ENCODE peak calls at places on chromosomes 16 and 17, in ten cellular contexts. One of them, this sample, is unnamed.
A peak's percentile ranks its signal among the peaks of the same experiment; 100 is the strongest.

GRCh38 chr17:44198721-44199552 is 747 bp downstream of the ATXN7L3 start:
- DNase-seq in posterior cingulate gyrus: no peak
- DNase-seq in stimulated activated naive B cell treated with anti-CD40 and anti-IgM and Interleukin-4, amounts not matched to agents 10 μg/mL and 1 μg/mL and 100 μg/mL, for 72 hours: peak; percentile 44
- DNase-seq in HCT116: no peak
- DNase-seq in GM12891: peak; percentile 84
- DNase-seq in activated T-cell treated with anti-CD3 and anti-CD28 coated beads, Interleukin-2, amount 50 U/mL, for 72 hours: peak; percentile 69
- DNase-seq in DMS79 treated with DMSO at 0.1 percent for 48 hours: no peak
- DNase-seq in naive thymus-derived CD4-positive, alpha-beta T cell: peak; percentile 51
- DNase-seq in GM23248: peak; percentile 76
- DNase-seq in AG08395: peak; percentile 87
- DNase-seq in this sample: no peak

GRCh38 chr17:6756425-6757012 is 673 bp downstream of the XAF1 start:
- DNase-seq in posterior cingulate gyrus: no peak
- DNase-seq in stimulated activated naive B cell treated with anti-CD40 and anti-IgM and Interleukin-4, amounts not matched to agents 10 μg/mL and 1 μg/mL and 100 μg/mL, for 72 hours: no peak
- DNase-seq in HCT116: no peak
- DNase-seq in GM12891: no peak
- DNase-seq in activated T-cell treated with anti-CD3 and anti-CD28 coated beads, Interleukin-2, amount 50 U/mL, for 72 hours: peak; percentile 24
- DNase-seq in DMS79 treated with DMSO at 0.1 percent for 48 hours: no peak
- DNase-seq in naive thymus-derived CD4-positive, alpha-beta T cell: no peak
- DNase-seq in GM23248: peak; percentile 42
- DNase-seq in AG08395: no peak
- DNase-seq in this sample: no peak

GRCh38 chr17:49787932-49788442 is 494 bp upstream of the KAT7 start:
- DNase-seq in posterior cingulate gyrus: no peak
- DNase-seq in stimulated activated naive B cell treated with anti-CD40 and anti-IgM and Interleukin-4, amounts not matched to agents 10 μg/mL and 1 μg/mL and 100 μg/mL, for 72 hours: peak; percentile 20
- DNase-seq in HCT116: no peak
- DNase-seq in GM12891: no peak
- DNase-seq in activated T-cell treated with anti-CD3 and anti-CD28 coated beads, Interleukin-2, amount 50 U/mL, for 72 hours: peak; percentile 35
- DNase-seq in DMS79 treated with DMSO at 0.1 percent for 48 hours: no peak
- DNase-seq in naive thymus-derived CD4-positive, alpha-beta T cell: no peak
- DNase-seq in GM23248: peak; percentile 48
- DNase-seq in AG08395: no peak
- DNase-seq in this sample: no peak

GRCh38 chr17:57906910-57907309 is 48.3 kb downstream of the CUEDC1 start:
- DNase-seq in posterior cingulate gyrus: peak; percentile 90
- DNase-seq in stimulated activated naive B cell treated with anti-CD40 and anti-IgM and Interleukin-4, amounts not matched to agents 10 μg/mL and 1 μg/mL and 100 μg/mL, for 72 hours: no peak
- DNase-seq in HCT116: no peak
- DNase-seq in GM12891: no peak
- DNase-seq in activated T-cell treated with anti-CD3 and anti-CD28 coated beads, Interleukin-2, amount 50 U/mL, for 72 hours: no peak
- DNase-seq in DMS79 treated with DMSO at 0.1 percent for 48 hours: no peak
- DNase-seq in naive thymus-derived CD4-positive, alpha-beta T cell: no peak
- DNase-seq in GM23248: no peak
- DNase-seq in AG08395: no peak
- DNase-seq in this sample: no peak

GRCh38 chr17:45777388-45777787 is 6.7 kb upstream of the CRHR1 start:
- DNase-seq in posterior cingulate gyrus: no peak
- DNase-seq in stimulated activated naive B cell treated with anti-CD40 and anti-IgM and Interleukin-4, amounts not matched to agents 10 μg/mL and 1 μg/mL and 100 μg/mL, for 72 hours: no peak
- DNase-seq in HCT116: no peak
- DNase-seq in GM12891: no peak
- DNase-seq in activated T-cell treated with anti-CD3 and anti-CD28 coated beads, Interleukin-2, amount 50 U/mL, for 72 hours: no peak
- DNase-seq in DMS79 treated with DMSO at 0.1 percent for 48 hours: no peak
- DNase-seq in naive thymus-derived CD4-positive, alpha-beta T cell: no peak
- DNase-seq in GM23248: peak; percentile 9
- DNase-seq in AG08395: no peak
- DNase-seq in this sample: no peak

GRCh38 chr16:51328708-51329107 is 177.6 kb upstream of the SALL1 start:
- DNase-seq in posterior cingulate gyrus: peak; percentile 73
- DNase-seq in stimulated activated naive B cell treated with anti-CD40 and anti-IgM and Interleukin-4, amounts not matched to agents 10 μg/mL and 1 μg/mL and 100 μg/mL, for 72 hours: no peak
- DNase-seq in HCT116: no peak
- DNase-seq in GM12891: no peak
- DNase-seq in activated T-cell treated with anti-CD3 and anti-CD28 coated beads, Interleukin-2, amount 50 U/mL, for 72 hours: no peak
- DNase-seq in DMS79 treated with DMSO at 0.1 percent for 48 hours: no peak
- DNase-seq in naive thymus-derived CD4-positive, alpha-beta T cell: no peak
- DNase-seq in GM23248: no peak
- DNase-seq in AG08395: no peak
- DNase-seq in this sample: no peak

GRCh38 chr16:69469807-69470561 is 45.6 kb downstream of the CYB5B start:
- DNase-seq in posterior cingulate gyrus: no peak
- DNase-seq in stimulated activated naive B cell treated with anti-CD40 and anti-IgM and Interleukin-4, amounts not matched to agents 10 μg/mL and 1 μg/mL and 100 μg/mL, for 72 hours: peak; percentile 60
- DNase-seq in HCT116: no peak
- DNase-seq in GM12891: no peak
- DNase-seq in activated T-cell treated with anti-CD3 and anti-CD28 coated beads, Interleukin-2, amount 50 U/mL, for 72 hours: peak; percentile 26
- DNase-seq in DMS79 treated with DMSO at 0.1 percent for 48 hours: no peak
- DNase-seq in naive thymus-derived CD4-positive, alpha-beta T cell: no peak
- DNase-seq in GM23248: no peak
- DNase-seq in AG08395: no peak
- DNase-seq in this sample: no peak

GRCh38 chr17:46841561-46842379 is 9.6 kb upstream of the WNT9B start:
- DNase-seq in posterior cingulate gyrus: peak; percentile 70
- DNase-seq in stimulated activated naive B cell treated with anti-CD40 and anti-IgM and Interleukin-4, amounts not matched to agents 10 μg/mL and 1 μg/mL and 100 μg/mL, for 72 hours: no peak
- DNase-seq in HCT116: no peak
- DNase-seq in GM12891: no peak
- DNase-seq in activated T-cell treated with anti-CD3 and anti-CD28 coated beads, Interleukin-2, amount 50 U/mL, for 72 hours: peak; percentile 46
- DNase-seq in DMS79 treated with DMSO at 0.1 percent for 48 hours: no peak
- DNase-seq in naive thymus-derived CD4-positive, alpha-beta T cell: no peak
- DNase-seq in GM23248: peak; percentile 58
- DNase-seq in AG08395: peak; percentile 56
- DNase-seq in this sample: no peak

GRCh38 chr16:11105038-11105903 is 150.7 kb downstream of the SOCS1 start:
- DNase-seq in posterior cingulate gyrus: no peak
- DNase-seq in stimulated activated naive B cell treated with anti-CD40 and anti-IgM and Interleukin-4, amounts not matched to agents 10 μg/mL and 1 μg/mL and 100 μg/mL, for 72 hours: peak; percentile 53
- DNase-seq in HCT116: no peak
- DNase-seq in GM12891: no peak
- DNase-seq in activated T-cell treated with anti-CD3 and anti-CD28 coated beads, Interleukin-2, amount 50 U/mL, for 72 hours: peak; percentile 49
- DNase-seq in DMS79 treated with DMSO at 0.1 percent for 48 hours: peak; percentile 52
- DNase-seq in naive thymus-derived CD4-positive, alpha-beta T cell: peak; percentile 28
- DNase-seq in GM23248: peak; percentile 95
- DNase-seq in AG08395: peak; percentile 87
- DNase-seq in this sample: no peak

GRCh38 chr16:28572659-28573510 is 19.2 kb downstream of the SGF29 start:
- DNase-seq in posterior cingulate gyrus: peak; percentile 91
- DNase-seq in stimulated activated naive B cell treated with anti-CD40 and anti-IgM and Interleukin-4, amounts not matched to agents 10 μg/mL and 1 μg/mL and 100 μg/mL, for 72 hours: no peak
- DNase-seq in HCT116: no peak
- DNase-seq in GM12891: no peak
- DNase-seq in activated T-cell treated with anti-CD3 and anti-CD28 coated beads, Interleukin-2, amount 50 U/mL, for 72 hours: no peak
- DNase-seq in DMS79 treated with DMSO at 0.1 percent for 48 hours: no peak
- DNase-seq in naive thymus-derived CD4-positive, alpha-beta T cell: no peak
- DNase-seq in GM23248: peak; percentile 19
- DNase-seq in AG08395: no peak
- DNase-seq in this sample: no peak

GRCh38 chr17:21042434-21043295 is at the start of gene USP22:
- DNase-seq in posterior cingulate gyrus: peak; percentile 97
- DNase-seq in stimulated activated naive B cell treated with anti-CD40 and anti-IgM and Interleukin-4, amounts not matched to agents 10 μg/mL and 1 μg/mL and 100 μg/mL, for 72 hours: no peak
- DNase-seq in HCT116: no peak
- DNase-seq in GM12891: peak; percentile 81
- DNase-seq in activated T-cell treated with anti-CD3 and anti-CD28 coated beads, Interleukin-2, amount 50 U/mL, for 72 hours: peak; percentile 96
- DNase-seq in DMS79 treated with DMSO at 0.1 percent for 48 hours: peak; percentile 68
- DNase-seq in naive thymus-derived CD4-positive, alpha-beta T cell: no peak
- DNase-seq in GM23248: peak; percentile 98
- DNase-seq in AG08395: peak; percentile 96
- DNase-seq in this sample: no peak

GRCh38 chr16:75097941-75098897 is 18.4 kb downstream of the LDHD start:
- DNase-seq in posterior cingulate gyrus: peak; percentile 77
- DNase-seq in stimulated activated naive B cell treated with anti-CD40 and anti-IgM and Interleukin-4, amounts not matched to agents 10 μg/mL and 1 μg/mL and 100 μg/mL, for 72 hours: peak; percentile 41
- DNase-seq in HCT116: no peak
- DNase-seq in GM12891: peak; percentile 55
- DNase-seq in activated T-cell treated with anti-CD3 and anti-CD28 coated beads, Interleukin-2, amount 50 U/mL, for 72 hours: peak; percentile 85
- DNase-seq in DMS79 treated with DMSO at 0.1 percent for 48 hours: peak; percentile 49
- DNase-seq in naive thymus-derived CD4-positive, alpha-beta T cell: peak; percentile 62
- DNase-seq in GM23248: no peak
- DNase-seq in AG08395: no peak
- DNase-seq in this sample: no peak

GRCh38 chr16:50945136-50945535 is 203.2 kb downstream of the CYLD start:
- DNase-seq in posterior cingulate gyrus: no peak
- DNase-seq in stimulated activated naive B cell treated with anti-CD40 and anti-IgM and Interleukin-4, amounts not matched to agents 10 μg/mL and 1 μg/mL and 100 μg/mL, for 72 hours: no peak
- DNase-seq in HCT116: no peak
- DNase-seq in GM12891: no peak
- DNase-seq in activated T-cell treated with anti-CD3 and anti-CD28 coated beads, Interleukin-2, amount 50 U/mL, for 72 hours: no peak
- DNase-seq in DMS79 treated with DMSO at 0.1 percent for 48 hours: no peak
- DNase-seq in naive thymus-derived CD4-positive, alpha-beta T cell: no peak
- DNase-seq in GM23248: no peak
- DNase-seq in AG08395: no peak
- DNase-seq in this sample: no peak

GRCh38 chr16:82031116-82032084 is 3.7 kb upstream of the HSD17B2 start:
- DNase-seq in posterior cingulate gyrus: no peak
- DNase-seq in stimulated activated naive B cell treated with anti-CD40 and anti-IgM and Interleukin-4, amounts not matched to agents 10 μg/mL and 1 μg/mL and 100 μg/mL, for 72 hours: no peak
- DNase-seq in HCT116: peak; percentile 62
- DNase-seq in GM12891: no peak
- DNase-seq in activated T-cell treated with anti-CD3 and anti-CD28 coated beads, Interleukin-2, amount 50 U/mL, for 72 hours: no peak
- DNase-seq in DMS79 treated with DMSO at 0.1 percent for 48 hours: no peak
- DNase-seq in naive thymus-derived CD4-positive, alpha-beta T cell: no peak
- DNase-seq in GM23248: peak; percentile 83
- DNase-seq in AG08395: peak; percentile 87
- DNase-seq in this sample: no peak

GRCh38 chr17:61492759-61493526 is 40.7 kb downstream of the TBX4 start:
- DNase-seq in posterior cingulate gyrus: no peak
- DNase-seq in stimulated activated naive B cell treated with anti-CD40 and anti-IgM and Interleukin-4, amounts not matched to agents 10 μg/mL and 1 μg/mL and 100 μg/mL, for 72 hours: no peak
- DNase-seq in HCT116: no peak
- DNase-seq in GM12891: no peak
- DNase-seq in activated T-cell treated with anti-CD3 and anti-CD28 coated beads, Interleukin-2, amount 50 U/mL, for 72 hours: no peak
- DNase-seq in DMS79 treated with DMSO at 0.1 percent for 48 hours: no peak
- DNase-seq in naive thymus-derived CD4-positive, alpha-beta T cell: no peak
- DNase-seq in GM23248: peak; percentile 72
- DNase-seq in AG08395: peak; percentile 74
- DNase-seq in this sample: no peak

GRCh38 chr17:47894498-47895253 is 1.4 kb upstream of the SP2 start:
- DNase-seq in posterior cingulate gyrus: no peak
- DNase-seq in stimulated activated naive B cell treated with anti-CD40 and anti-IgM and Interleukin-4, amounts not matched to agents 10 μg/mL and 1 μg/mL and 100 μg/mL, for 72 hours: no peak
- DNase-seq in HCT116: no peak
- DNase-seq in GM12891: no peak
- DNase-seq in activated T-cell treated with anti-CD3 and anti-CD28 coated beads, Interleukin-2, amount 50 U/mL, for 72 hours: no peak
- DNase-seq in DMS79 treated with DMSO at 0.1 percent for 48 hours: no peak
- DNase-seq in naive thymus-derived CD4-positive, alpha-beta T cell: no peak
- DNase-seq in GM23248: no peak
- DNase-seq in AG08395: no peak
- DNase-seq in this sample: no peak

GRCh38 chr16:22161999-22162657 is at the start of gene SDR42E2:
- DNase-seq in posterior cingulate gyrus: peak; percentile 59
- DNase-seq in stimulated activated naive B cell treated with anti-CD40 and anti-IgM and Interleukin-4, amounts not matched to agents 10 μg/mL and 1 μg/mL and 100 μg/mL, for 72 hours: no peak
- DNase-seq in HCT116: no peak
- DNase-seq in GM12891: no peak
- DNase-seq in activated T-cell treated with anti-CD3 and anti-CD28 coated beads, Interleukin-2, amount 50 U/mL, for 72 hours: peak; percentile 32
- DNase-seq in DMS79 treated with DMSO at 0.1 percent for 48 hours: no peak
- DNase-seq in naive thymus-derived CD4-positive, alpha-beta T cell: peak; percentile 37
- DNase-seq in GM23248: no peak
- DNase-seq in AG08395: no peak
- DNase-seq in this sample: no peak

GRCh38 chr16:65415460-65415859 is 293.6 kb upstream of the CDH11 start:
- DNase-seq in posterior cingulate gyrus: no peak
- DNase-seq in stimulated activated naive B cell treated with anti-CD40 and anti-IgM and Interleukin-4, amounts not matched to agents 10 μg/mL and 1 μg/mL and 100 μg/mL, for 72 hours: no peak
- DNase-seq in HCT116: no peak
- DNase-seq in GM12891: no peak
- DNase-seq in activated T-cell treated with anti-CD3 and anti-CD28 coated beads, Interleukin-2, amount 50 U/mL, for 72 hours: no peak
- DNase-seq in DMS79 treated with DMSO at 0.1 percent for 48 hours: no peak
- DNase-seq in naive thymus-derived CD4-positive, alpha-beta T cell: no peak
- DNase-seq in GM23248: peak; percentile 10
- DNase-seq in AG08395: no peak
- DNase-seq in this sample: no peak

GRCh38 chr17:40949406-40949805 is 12.0 kb upstream of the KRT23 start:
- DNase-seq in posterior cingulate gyrus: no peak
- DNase-seq in stimulated activated naive B cell treated with anti-CD40 and anti-IgM and Interleukin-4, amounts not matched to agents 10 μg/mL and 1 μg/mL and 100 μg/mL, for 72 hours: no peak
- DNase-seq in HCT116: no peak
- DNase-seq in GM12891: no peak
- DNase-seq in activated T-cell treated with anti-CD3 and anti-CD28 coated beads, Interleukin-2, amount 50 U/mL, for 72 hours: no peak
- DNase-seq in DMS79 treated with DMSO at 0.1 percent for 48 hours: peak; percentile 14
- DNase-seq in naive thymus-derived CD4-positive, alpha-beta T cell: no peak
- DNase-seq in GM23248: no peak
- DNase-seq in AG08395: no peak
- DNase-seq in this sample: no peak

GRCh38 chr17:1168537-1169234 is 11.1 kb downstream of the ABR start:
- DNase-seq in posterior cingulate gyrus: peak; percentile 83
- DNase-seq in stimulated activated naive B cell treated with anti-CD40 and anti-IgM and Interleukin-4, amounts not matched to agents 10 μg/mL and 1 μg/mL and 100 μg/mL, for 72 hours: no peak
- DNase-seq in HCT116: no peak
- DNase-seq in GM12891: no peak
- DNase-seq in activated T-cell treated with anti-CD3 and anti-CD28 coated beads, Interleukin-2, amount 50 U/mL, for 72 hours: no peak
- DNase-seq in DMS79 treated with DMSO at 0.1 percent for 48 hours: peak; percentile 44
- DNase-seq in naive thymus-derived CD4-positive, alpha-beta T cell: no peak
- DNase-seq in GM23248: no peak
- DNase-seq in AG08395: no peak
- DNase-seq in this sample: no peak